ENCODE peak calls at places on chromosomes 12 and 14, in six cellular contexts. A is mammary epithelial cell, T is IMR-90, H is GM23248, S is Karpas-422, E is PC-3. B is an unnamed sample.
A peak's percentile ranks its signal among the peaks of the same experiment; 100 is the strongest.

GRCh38 chr12:90043264-90043663 is 334.6 kb upstream of the ATP2B1 start:
- DNase-seq in A (peak; percentile 61), T (peak; percentile 72), H (peak; percentile 81), S (no peak), E (peak; percentile 32), B (peak; percentile 20)

GRCh38 chr14:83994020-83994419 is 1535.9 kb upstream of the FLRT2 start:
- DNase-seq in A (no peak), T (peak; percentile 95), H (no peak), S (no peak), E (no peak), B (no peak)

GRCh38 chr14:94548999-94549985 is 11.9 kb upstream of the SERPINA4 start:
- DNase-seq in A (peak; percentile 21), T (peak; percentile 36), H (peak; percentile 54), S (peak; percentile 92), E (peak; percentile 54), B (peak; percentile 70)

GRCh38 chr14:100424504-100425453 is 101.6 kb downstream of the SLC25A47 start:
- DNase-seq in A (no peak), T (no peak), H (peak; percentile 25), S (no peak), E (peak; percentile 63), B (no peak)

GRCh38 chr14:64422753-64423152 is 34.6 kb downstream of the MTHFD1 start:
- DNase-seq in A (no peak), T (no peak), H (no peak), S (no peak), E (no peak), B (no peak)

GRCh38 chr14:65847065-65847847 is 434.7 kb downstream of the FUT8 start:
- DNase-seq in A (no peak), T (no peak), H (no peak), S (no peak), E (no peak), B (no peak)

GRCh38 chr12:117000316-117000715 is 89.6 kb downstream of the FBXW8 start:
- DNase-seq in A (no peak), T (no peak), H (no peak), S (peak; percentile 83), E (no peak), B (no peak)

GRCh38 chr12:128098725-128099124 is 168.2 kb upstream of the TMEM132C start:
- DNase-seq in A (no peak), T (no peak), H (no peak), S (no peak), E (no peak), B (no peak)

GRCh38 chr14:34219661-34220060 is 242.4 kb downstream of the SPTSSA start:
- DNase-seq in A (peak; percentile 56), T (no peak), H (no peak), S (no peak), E (peak; percentile 20), B (no peak)

GRCh38 chr14:35285168-35285990 is 6.8 kb upstream of the PSMA6 start:
- DNase-seq in A (peak; percentile 18), T (peak; percentile 8), H (peak; percentile 30), S (peak; percentile 97), E (peak; percentile 33), B (no peak)

GRCh38 chr12:131126662-131127173 is 173.0 kb downstream of the ADGRD1 start:
- DNase-seq in A (no peak), T (no peak), H (no peak), S (no peak), E (no peak), B (no peak)

GRCh38 chr12:1122803-1123202 is 131.8 kb downstream of the ERC1 start:
- DNase-seq in A (no peak), T (no peak), H (no peak), S (no peak), E (no peak), B (no peak)

GRCh38 chr14:67934087-67934486 is 114.5 kb downstream of the RAD51B start:
- DNase-seq in A (peak; percentile 68), T (peak; percentile 85), H (peak; percentile 90), S (peak; percentile 84), E (peak; percentile 88), B (peak; percentile 83)

GRCh38 chr14:98926151-98926550 is 345.8 kb downstream of the BCL11B start:
- DNase-seq in A (no peak), T (no peak), H (no peak), S (no peak), E (no peak), B (no peak)

GRCh38 chr14:100879782-100880181 is 23.7 kb downstream of the RTL1 start:
- DNase-seq in A (no peak), T (no peak), H (no peak), S (no peak), E (no peak), B (no peak)

GRCh38 chr14:61147898-61148549 is 133.1 kb downstream of the TMEM30B start:
- DNase-seq in A (peak; percentile 95), T (peak; percentile 100), H (no peak), S (no peak), E (peak; percentile 99), B (no peak)

GRCh38 chr12:109731231-109731731 is 17.7 kb downstream of the FAM222A start:
- DNase-seq in A (no peak), T (no peak), H (no peak), S (no peak), E (no peak), B (no peak)

GRCh38 chr12:18700254-18700653 is 37.6 kb downstream of the PLCZ1 start:
- DNase-seq in A (no peak), T (peak; percentile 96), H (peak; percentile 98), S (no peak), E (no peak), B (peak; percentile 20)

GRCh38 chr12:65464930-65465329 is 186.4 kb downstream of the MSRB3 start:
- DNase-seq in A (peak; percentile 7), T (peak; percentile 96), H (peak; percentile 85), S (no peak), E (peak; percentile 46), B (peak; percentile 69)

GRCh38 chr14:90239139-90239538 is 17.2 kb upstream of the PSMC1 start:
- DNase-seq in A (peak; percentile 28), T (no peak), H (no peak), S (peak; percentile 57), E (no peak), B (no peak)

GRCh38 chr14:59188461-59189280 is at the start of gene DAAM1:
- DNase-seq in A (peak; percentile 98), T (peak; percentile 98), H (peak; percentile 100), S (peak; percentile 100), E (peak; percentile 100), B (peak; percentile 98)

GRCh38 chr14:23695220-23695999 is 59.2 kb downstream of the DHRS2 start:
- DNase-seq in A (no peak), T (no peak), H (peak; percentile 35), S (no peak), E (no peak), B (peak; percentile 23)

GRCh38 chr14:104507443-104507842 is 72.1 kb upstream of the C14orf180 start:
- DNase-seq in A (no peak), T (no peak), H (no peak), S (no peak), E (no peak), B (no peak)

GRCh38 chr12:46468159-46468558 is 95.6 kb upstream of the SLC38A2 start:
- DNase-seq in A (no peak), T (no peak), H (no peak), S (no peak), E (peak; percentile 58), B (no peak)

GRCh38 chr12:55974308-55974724 is 438 bp downstream of the RAB5B start:
- DNase-seq in A (peak; percentile 49), T (peak; percentile 45), H (peak; percentile 73), S (peak; percentile 81), E (peak; percentile 40), B (peak; percentile 79)

GRCh38 chr14:100588671-100589070 is 1.5 kb upstream of the BEGAIN start:
- DNase-seq in A (no peak), T (no peak), H (no peak), S (no peak), E (no peak), B (no peak)

GRCh38 chr12:48454675-48455074 is 17.7 kb upstream of the ANP32D start:
- DNase-seq in A (peak; percentile 19), T (peak; percentile 8), H (peak; percentile 49), S (peak; percentile 61), E (peak; percentile 58), B (peak; percentile 46)

DNA sequence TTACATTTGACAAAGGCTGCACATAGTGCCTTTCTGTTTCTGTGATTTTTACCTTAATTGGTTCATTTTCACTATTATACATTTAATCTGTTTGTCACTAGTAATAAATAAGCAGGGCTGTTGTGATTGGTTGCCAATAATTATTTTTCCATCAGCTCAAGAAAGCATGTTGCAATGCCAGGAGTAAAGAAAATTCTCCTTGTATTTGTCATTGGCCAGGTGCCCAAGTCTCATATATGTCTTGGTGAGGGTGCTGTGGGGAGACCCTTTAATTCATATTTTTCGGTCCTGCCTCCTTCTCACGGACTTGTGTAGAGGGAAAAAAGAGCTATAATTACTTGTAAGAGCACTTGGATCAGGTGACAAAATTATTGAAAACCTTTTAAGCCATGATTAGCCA is 108.0 kb downstream of the KITLG start:
- DNase-seq in A (no peak), T (peak; percentile 41), H (peak; percentile 38), S (no peak), E (peak; percentile 39), B (no peak)
- H2AFZ ChIP-seq in A (no peak overlapping the region), T (no peak overlapping the region), H (no peak overlapping the region), S (no peak overlapping the region), E (no peak overlapping the region), B (no peak overlapping the region)

DNA sequence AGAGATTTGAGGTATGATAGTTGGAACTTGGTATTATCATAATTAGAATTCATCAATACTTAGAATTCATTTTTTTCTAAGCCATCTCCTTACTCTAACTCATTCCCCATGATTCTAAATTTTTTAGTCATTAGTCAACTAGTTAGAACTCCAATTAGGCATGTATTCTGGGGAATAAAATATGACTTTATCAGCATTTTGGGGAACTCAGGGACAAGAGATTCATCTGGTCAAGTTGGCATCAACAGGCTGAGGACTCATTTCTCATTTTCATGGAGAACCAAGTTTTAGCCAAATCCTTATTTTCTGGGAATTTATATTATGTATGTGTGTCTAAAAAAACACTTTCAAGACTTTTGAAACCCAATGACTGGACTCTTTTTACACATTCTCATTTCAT is 29.2 kb downstream of the DIP2B start:
- DNase-seq in A (no peak), T (no peak), H (peak; percentile 51), S (no peak), E (peak; percentile 38), B (no peak)
- H3K4me1 ChIP-seq in A (peaks cover 60% of the 10 kb centered on the region), T (peaks cover 9% of the 10 kb centered on the region), H (peaks cover 48% of the 10 kb centered on the region), S (peaks cover 53% of the 10 kb centered on the region), E (peaks cover 83% of the 10 kb centered on the region), B (peaks cover 20% of the 10 kb centered on the region)

DNA sequence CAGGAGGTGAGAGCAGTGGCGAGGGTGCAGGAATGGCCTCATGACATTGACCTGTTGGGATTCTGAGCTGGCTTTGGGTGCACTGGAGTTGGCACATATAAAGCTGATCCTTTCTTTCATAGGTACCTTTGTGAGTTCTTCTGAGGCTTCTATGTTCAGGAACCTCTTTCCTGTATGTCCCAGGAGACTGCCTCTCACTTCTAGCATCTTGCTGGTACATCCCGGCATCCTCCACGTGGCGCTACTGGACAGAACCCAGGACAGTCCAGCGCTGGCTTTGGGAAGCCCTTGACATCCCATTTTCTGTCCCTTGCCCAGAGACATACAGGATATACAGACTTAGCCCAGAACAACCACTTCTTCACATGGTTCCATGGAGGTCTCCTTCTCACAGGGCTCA is 44.4 kb upstream of the BATF start:
- DNase-seq in A (no peak), T (no peak), H (no peak), S (no peak), E (no peak), B (no peak)
- H2AFZ ChIP-seq in A (no peak overlapping the region), T (no peak overlapping the region), H (no peak overlapping the region), S (no peak overlapping the region), E (no peak overlapping the region), B (no peak overlapping the region)

DNA sequence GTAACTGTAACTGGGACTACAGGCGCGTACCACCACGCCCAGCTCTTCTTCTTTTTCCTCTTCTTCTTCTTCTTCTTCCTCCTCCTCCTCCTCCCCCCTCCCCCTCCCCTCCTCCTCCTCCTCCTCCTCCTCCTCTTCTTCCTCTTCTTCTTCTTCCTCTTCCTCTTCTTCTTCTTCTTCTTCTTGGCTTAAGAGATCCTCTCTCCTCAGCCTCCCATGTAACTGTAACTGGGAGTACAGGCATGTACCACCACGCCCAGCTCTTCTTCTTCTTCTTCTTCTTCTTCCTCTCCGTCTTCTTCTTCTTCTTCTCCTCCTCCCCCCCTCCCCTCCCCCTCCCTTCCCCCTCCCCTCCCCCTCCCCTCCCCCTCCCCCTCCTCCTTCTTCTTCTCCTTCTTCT is 5.3 kb upstream of the KRT7 start:
- DNase-seq in A (no peak), T (no peak), H (no peak), S (no peak), E (no peak), B (no peak)
- H3K4me1 ChIP-seq in A (peaks cover 61% of the 10 kb centered on the region), T (peaks cover 27% of the 10 kb centered on the region), H (peaks cover 36% of the 10 kb centered on the region), S (no peaks in the 10 kb centered on the region), E (peaks cover 64% of the 10 kb centered on the region), B (peaks cover 7% of the 10 kb centered on the region)